ENCODE peak calls at places on chromosome 21, in four cellular contexts. One of them, this sample, is unnamed.

GRCh38 chr21:39610705-39611104 is 2.0 kb upstream of the B3GALT5 start:
- DNase-seq in central memory CD4-positive, alpha-beta T cell: no peak
- DNase-seq in body of pancreas: no peak
- DNase-seq in activated CD8-positive, alpha-beta memory T cell treated with anti-CD3 and anti-CD28 coated beads for 48 hours: no peak
- DNase-seq in this sample: no peak

GRCh38 chr21:42771503-42771805 is 107.9 kb downstream of the WDR4 start:
- DNase-seq in central memory CD4-positive, alpha-beta T cell: no peak
- DNase-seq in body of pancreas: no peak
- DNase-seq in activated CD8-positive, alpha-beta memory T cell treated with anti-CD3 and anti-CD28 coated beads for 48 hours: no peak
- DNase-seq in this sample: no peak

GRCh38 chr21:25999935-26000582 is 170.5 kb downstream of the APP start:
- DNase-seq in central memory CD4-positive, alpha-beta T cell: peak
- DNase-seq in activated CD8-positive, alpha-beta memory T cell treated with anti-CD3 and anti-CD28 coated beads for 48 hours: no peak
- DNase-seq in body of pancreas: no peak
- DNase-seq in this sample: no peak

GRCh38 chr21:45388611-45389296 is 16.2 kb upstream of the COL18A1 start:
- DNase-seq in central memory CD4-positive, alpha-beta T cell: no peak
- DNase-seq in body of pancreas: peak
- DNase-seq in activated CD8-positive, alpha-beta memory T cell treated with anti-CD3 and anti-CD28 coated beads for 48 hours: no peak
- DNase-seq in this sample: no peak

GRCh38 chr21:33972539-33972938 is 56.9 kb upstream of the ATP5PO start:
- DNase-seq in body of pancreas: no peak
- DNase-seq in central memory CD4-positive, alpha-beta T cell: no peak
- DNase-seq in activated CD8-positive, alpha-beta memory T cell treated with anti-CD3 and anti-CD28 coated beads for 48 hours: no peak
- DNase-seq in this sample: no peak

GRCh38 chr21:34807881-34808568 is 139.2 kb downstream of the CLIC6 start:
- DNase-seq in activated CD8-positive, alpha-beta memory T cell treated with anti-CD3 and anti-CD28 coated beads for 48 hours: peak
- DNase-seq in central memory CD4-positive, alpha-beta T cell: peak
- DNase-seq in body of pancreas: no peak
- DNase-seq in this sample: peak

GRCh38 chr21:25888711-25889110 is 153.9 kb downstream of the GABPA start:
- DNase-seq in body of pancreas: no peak
- DNase-seq in activated CD8-positive, alpha-beta memory T cell treated with anti-CD3 and anti-CD28 coated beads for 48 hours: no peak
- DNase-seq in central memory CD4-positive, alpha-beta T cell: no peak
- DNase-seq in this sample: no peak

GRCh38 chr21:44737706-44738354 is 26.5 kb upstream of the TSPEAR start:
- DNase-seq in activated CD8-positive, alpha-beta memory T cell treated with anti-CD3 and anti-CD28 coated beads for 48 hours: no peak
- DNase-seq in body of pancreas: no peak
- DNase-seq in central memory CD4-positive, alpha-beta T cell: no peak
- DNase-seq in this sample: no peak

GRCh38 chr21:17472167-17472566 is 40.7 kb upstream of the CXADR start:
- DNase-seq in body of pancreas: no peak
- DNase-seq in activated CD8-positive, alpha-beta memory T cell treated with anti-CD3 and anti-CD28 coated beads for 48 hours: no peak
- DNase-seq in central memory CD4-positive, alpha-beta T cell: no peak
- DNase-seq in this sample: no peak

GRCh38 chr21:28393279-28393678 is 599.4 kb downstream of the LTN1 start:
- DNase-seq in central memory CD4-positive, alpha-beta T cell: no peak
- DNase-seq in activated CD8-positive, alpha-beta memory T cell treated with anti-CD3 and anti-CD28 coated beads for 48 hours: no peak
- DNase-seq in body of pancreas: peak
- DNase-seq in this sample: no peak

GRCh38 chr21:31343680-31344480 is at the start of gene TIAM1:
- DNase-seq in central memory CD4-positive, alpha-beta T cell: no peak
- DNase-seq in body of pancreas: no peak
- DNase-seq in activated CD8-positive, alpha-beta memory T cell treated with anti-CD3 and anti-CD28 coated beads for 48 hours: no peak
- DNase-seq in this sample: no peak

GRCh38 chr21:45162809-45163208 is 88.4 kb downstream of the ADARB1 start:
- DNase-seq in body of pancreas: no peak
- DNase-seq in activated CD8-positive, alpha-beta memory T cell treated with anti-CD3 and anti-CD28 coated beads for 48 hours: no peak
- DNase-seq in central memory CD4-positive, alpha-beta T cell: no peak
- DNase-seq in this sample: no peak

GRCh38 chr21:38120984-38121855 is 135.6 kb upstream of the KCNJ15 start:
- DNase-seq in body of pancreas: no peak
- DNase-seq in activated CD8-positive, alpha-beta memory T cell treated with anti-CD3 and anti-CD28 coated beads for 48 hours: no peak
- DNase-seq in central memory CD4-positive, alpha-beta T cell: no peak
- DNase-seq in this sample: no peak

GRCh38 chr21:37166733-37167132 is 93.7 kb downstream of the TTC3 start:
- DNase-seq in central memory CD4-positive, alpha-beta T cell: no peak
- DNase-seq in activated CD8-positive, alpha-beta memory T cell treated with anti-CD3 and anti-CD28 coated beads for 48 hours: no peak
- DNase-seq in body of pancreas: no peak
- DNase-seq in this sample: no peak

GRCh38 chr21:45801129-45801735 is 157.7 kb downstream of the PCBP3 start:
- DNase-seq in central memory CD4-positive, alpha-beta T cell: no peak
- DNase-seq in activated CD8-positive, alpha-beta memory T cell treated with anti-CD3 and anti-CD28 coated beads for 48 hours: no peak
- DNase-seq in body of pancreas: no peak
- DNase-seq in this sample: no peak

GRCh38 chr21:34282223-34282622 is 81.6 kb upstream of the KCNE2 start:
- DNase-seq in body of pancreas: no peak
- DNase-seq in activated CD8-positive, alpha-beta memory T cell treated with anti-CD3 and anti-CD28 coated beads for 48 hours: no peak
- DNase-seq in central memory CD4-positive, alpha-beta T cell: no peak
- DNase-seq in this sample: no peak

GRCh38 chr21:15730484-15731242 is 881 bp downstream of the USP25 start:
- DNase-seq in central memory CD4-positive, alpha-beta T cell: no peak
- DNase-seq in body of pancreas: no peak
- DNase-seq in activated CD8-positive, alpha-beta memory T cell treated with anti-CD3 and anti-CD28 coated beads for 48 hours: no peak
- DNase-seq in this sample: no peak

GRCh38 chr21:23921670-23922418 is 1685.4 kb downstream of the MRPL39 start:
- DNase-seq in central memory CD4-positive, alpha-beta T cell: no peak
- DNase-seq in activated CD8-positive, alpha-beta memory T cell treated with anti-CD3 and anti-CD28 coated beads for 48 hours: no peak
- DNase-seq in body of pancreas: no peak
- DNase-seq in this sample: no peak

GRCh38 chr21:24042687-24043086 is 1564.6 kb downstream of the MRPL39 start:
- DNase-seq in body of pancreas: no peak
- DNase-seq in activated CD8-positive, alpha-beta memory T cell treated with anti-CD3 and anti-CD28 coated beads for 48 hours: no peak
- DNase-seq in central memory CD4-positive, alpha-beta T cell: no peak
- DNase-seq in this sample: no peak

GRCh38 chr21:28226563-28226962 is 766.1 kb downstream of the LTN1 start:
- DNase-seq in central memory CD4-positive, alpha-beta T cell: no peak
- DNase-seq in body of pancreas: no peak
- DNase-seq in activated CD8-positive, alpha-beta memory T cell treated with anti-CD3 and anti-CD28 coated beads for 48 hours: no peak
- DNase-seq in this sample: no peak

GRCh38 chr21:32819702-32820101 is 48.1 kb upstream of the PAXBP1 start:
- DNase-seq in central memory CD4-positive, alpha-beta T cell: no peak
- DNase-seq in body of pancreas: no peak
- DNase-seq in activated CD8-positive, alpha-beta memory T cell treated with anti-CD3 and anti-CD28 coated beads for 48 hours: no peak
- DNase-seq in this sample: no peak

GRCh38 chr21:43357708-43358430 is 69.1 kb downstream of the SIK1 start:
- DNase-seq in body of pancreas: no peak
- DNase-seq in central memory CD4-positive, alpha-beta T cell: no peak
- DNase-seq in activated CD8-positive, alpha-beta memory T cell treated with anti-CD3 and anti-CD28 coated beads for 48 hours: no peak
- DNase-seq in this sample: no peak

GRCh38 chr21:43958364-43959158 is 53.5 kb upstream of the TRAPPC10 start:
- DNase-seq in central memory CD4-positive, alpha-beta T cell: no peak
- DNase-seq in activated CD8-positive, alpha-beta memory T cell treated with anti-CD3 and anti-CD28 coated beads for 48 hours: no peak
- DNase-seq in body of pancreas: no peak
- DNase-seq in this sample: no peak

GRCh38 chr21:41133896-41134522 is 34.0 kb upstream of the BACE2 start:
- DNase-seq in central memory CD4-positive, alpha-beta T cell: no peak
- DNase-seq in body of pancreas: no peak
- DNase-seq in activated CD8-positive, alpha-beta memory T cell treated with anti-CD3 and anti-CD28 coated beads for 48 hours: no peak
- DNase-seq in this sample: no peak

GRCh38 chr21:20661745-20662470 is 336.3 kb upstream of the NCAM2 start:
- DNase-seq in central memory CD4-positive, alpha-beta T cell: no peak
- DNase-seq in body of pancreas: no peak
- DNase-seq in activated CD8-positive, alpha-beta memory T cell treated with anti-CD3 and anti-CD28 coated beads for 48 hours: no peak
- DNase-seq in this sample: no peak